ENCODE peak calls at places on chromosomes 4 and X, in seven cellular contexts. One of them, this sample, is unnamed.

GRCh38 chrX:24294619-24295018 is 19.2 kb downstream of the SUPT20HL2 start:
- DNase-seq in GM20000: no peak
- DNase-seq in endothelial cell: peak; percentile 44
- DNase-seq in astrocyte of the spinal cord: no peak
- DNase-seq in left lung: no peak
- DNase-seq in transverse colon: peak; percentile 11
- DNase-seq in choroid plexus epithelial cell: peak; percentile 45
- DNase-seq in this sample: no peak

GRCh38 chrX:56968980-56969379 is 26.4 kb downstream of the SPIN3 start:
- DNase-seq in GM20000: no peak
- DNase-seq in endothelial cell: no peak
- DNase-seq in astrocyte of the spinal cord: no peak
- DNase-seq in left lung: no peak
- DNase-seq in transverse colon: no peak
- DNase-seq in choroid plexus epithelial cell: peak; percentile 15
- DNase-seq in this sample: no peak

GRCh38 chr4:78829296-78829695 is 53.1 kb downstream of the BMP2K start:
- DNase-seq in GM20000: no peak
- DNase-seq in endothelial cell: no peak
- DNase-seq in astrocyte of the spinal cord: peak; percentile 29
- DNase-seq in left lung: no peak
- DNase-seq in transverse colon: no peak
- DNase-seq in choroid plexus epithelial cell: peak; percentile 14
- DNase-seq in this sample: no peak

GRCh38 chr4:186015212-186015817 is 53.6 kb upstream of the TLR3 start:
- DNase-seq in GM20000: no peak
- DNase-seq in endothelial cell: no peak
- DNase-seq in astrocyte of the spinal cord: no peak
- DNase-seq in left lung: no peak
- DNase-seq in transverse colon: no peak
- DNase-seq in choroid plexus epithelial cell: no peak
- DNase-seq in this sample: no peak

GRCh38 chr4:188403272-188403671 is 264.0 kb downstream of the TRIML1 start:
- DNase-seq in GM20000: no peak
- DNase-seq in endothelial cell: no peak
- DNase-seq in astrocyte of the spinal cord: no peak
- DNase-seq in left lung: no peak
- DNase-seq in transverse colon: no peak
- DNase-seq in choroid plexus epithelial cell: no peak
- DNase-seq in this sample: no peak

GRCh38 chr4:67885727-67886126 is 1.9 kb upstream of the TMPRSS11D start:
- DNase-seq in GM20000: no peak
- DNase-seq in endothelial cell: no peak
- DNase-seq in astrocyte of the spinal cord: peak; percentile 91
- DNase-seq in left lung: no peak
- DNase-seq in transverse colon: no peak
- DNase-seq in choroid plexus epithelial cell: peak; percentile 69
- DNase-seq in this sample: no peak

GRCh38 chrX:2596856-2597255 is 94.2 kb upstream of the CD99 start:
- DNase-seq in GM20000: no peak
- DNase-seq in endothelial cell: no peak
- DNase-seq in astrocyte of the spinal cord: no peak
- DNase-seq in left lung: no peak
- DNase-seq in transverse colon: no peak
- DNase-seq in choroid plexus epithelial cell: no peak
- DNase-seq in this sample: no peak

GRCh38 chr4:138749303-138749702 is 266.3 kb upstream of the NOCT start:
- DNase-seq in GM20000: no peak
- DNase-seq in endothelial cell: no peak
- DNase-seq in astrocyte of the spinal cord: peak; percentile 27
- DNase-seq in left lung: no peak
- DNase-seq in transverse colon: no peak
- DNase-seq in choroid plexus epithelial cell: peak; percentile 77
- DNase-seq in this sample: no peak

GRCh38 chrX:117274943-117275342 is 812.2 kb upstream of the CT83 start:
- DNase-seq in GM20000: no peak
- DNase-seq in endothelial cell: no peak
- DNase-seq in astrocyte of the spinal cord: no peak
- DNase-seq in left lung: no peak
- DNase-seq in transverse colon: no peak
- DNase-seq in choroid plexus epithelial cell: no peak
- DNase-seq in this sample: no peak

GRCh38 chrX:11064851-11065600 is 46.1 kb upstream of the HCCS start:
- DNase-seq in GM20000: no peak
- DNase-seq in endothelial cell: no peak
- DNase-seq in astrocyte of the spinal cord: peak; percentile 58
- DNase-seq in left lung: no peak
- DNase-seq in transverse colon: no peak
- DNase-seq in choroid plexus epithelial cell: peak; percentile 78
- DNase-seq in this sample: no peak

GRCh38 chr4:123505077-123505456 is 108.5 kb downstream of the SPRY1 start:
- DNase-seq in GM20000: no peak
- DNase-seq in endothelial cell: peak; percentile 5
- DNase-seq in astrocyte of the spinal cord: peak; percentile 56
- DNase-seq in left lung: no peak
- DNase-seq in transverse colon: no peak
- DNase-seq in choroid plexus epithelial cell: peak; percentile 66
- DNase-seq in this sample: no peak

GRCh38 chrX:18964026-18964425 is 19.9 kb downstream of the PHKA2 start:
- DNase-seq in GM20000: no peak
- DNase-seq in endothelial cell: no peak
- DNase-seq in astrocyte of the spinal cord: no peak
- DNase-seq in left lung: no peak
- DNase-seq in transverse colon: peak; percentile 10
- DNase-seq in choroid plexus epithelial cell: no peak
- DNase-seq in this sample: no peak

GRCh38 chrX:6383911-6384310 is 151.0 kb downstream of the VCX3A start:
- DNase-seq in GM20000: no peak
- DNase-seq in endothelial cell: no peak
- DNase-seq in astrocyte of the spinal cord: no peak
- DNase-seq in left lung: no peak
- DNase-seq in transverse colon: no peak
- DNase-seq in choroid plexus epithelial cell: no peak
- DNase-seq in this sample: no peak

GRCh38 chrX:133987188-133987587 is 1.8 kb upstream of the GPC3 start:
- DNase-seq in GM20000: no peak
- DNase-seq in endothelial cell: no peak
- DNase-seq in astrocyte of the spinal cord: no peak
- DNase-seq in left lung: no peak
- DNase-seq in transverse colon: no peak
- DNase-seq in choroid plexus epithelial cell: no peak
- DNase-seq in this sample: no peak

GRCh38 chrX:70168238-70169188 is 8.8 kb upstream of the DGAT2L6 start:
- DNase-seq in GM20000: no peak
- DNase-seq in endothelial cell: peak; percentile 3
- DNase-seq in astrocyte of the spinal cord: peak; percentile 71
- DNase-seq in left lung: no peak
- DNase-seq in transverse colon: no peak
- DNase-seq in choroid plexus epithelial cell: peak; percentile 62
- DNase-seq in this sample: no peak

GRCh38 chr4:129323630-129324029 is 227.7 kb downstream of the C4orf33 start:
- DNase-seq in GM20000: no peak
- DNase-seq in endothelial cell: no peak
- DNase-seq in astrocyte of the spinal cord: no peak
- DNase-seq in left lung: no peak
- DNase-seq in transverse colon: no peak
- DNase-seq in choroid plexus epithelial cell: no peak
- DNase-seq in this sample: no peak

GRCh38 chr4:84324850-84325249 is 174.2 kb downstream of the NKX6-1 start:
- DNase-seq in GM20000: no peak
- DNase-seq in endothelial cell: no peak
- DNase-seq in astrocyte of the spinal cord: no peak
- DNase-seq in left lung: peak; percentile 25
- DNase-seq in transverse colon: no peak
- DNase-seq in choroid plexus epithelial cell: no peak
- DNase-seq in this sample: no peak

GRCh38 chr4:95732061-95732460 is 107.8 kb upstream of the PDHA2 start:
- DNase-seq in GM20000: no peak
- DNase-seq in endothelial cell: no peak
- DNase-seq in astrocyte of the spinal cord: peak; percentile 55
- DNase-seq in left lung: no peak
- DNase-seq in transverse colon: no peak
- DNase-seq in choroid plexus epithelial cell: peak; percentile 41
- DNase-seq in this sample: no peak

GRCh38 chrX:19548934-19549333 is 33.6 kb upstream of the MAP3K15 start:
- DNase-seq in GM20000: no peak
- DNase-seq in endothelial cell: no peak
- DNase-seq in astrocyte of the spinal cord: no peak
- DNase-seq in left lung: no peak
- DNase-seq in transverse colon: no peak
- DNase-seq in choroid plexus epithelial cell: no peak
- DNase-seq in this sample: no peak

GRCh38 chrX:57172544-57172943 is 35.3 kb upstream of the SPIN2A start:
- DNase-seq in GM20000: no peak
- DNase-seq in endothelial cell: no peak
- DNase-seq in astrocyte of the spinal cord: no peak
- DNase-seq in left lung: no peak
- DNase-seq in transverse colon: no peak
- DNase-seq in choroid plexus epithelial cell: no peak
- DNase-seq in this sample: no peak

GRCh38 chr4:98204236-98204553 is 57.0 kb upstream of the RAP1GDS1 start:
- DNase-seq in GM20000: peak; percentile 26
- DNase-seq in endothelial cell: no peak
- DNase-seq in astrocyte of the spinal cord: no peak
- DNase-seq in left lung: no peak
- DNase-seq in transverse colon: no peak
- DNase-seq in choroid plexus epithelial cell: no peak
- DNase-seq in this sample: no peak
- TF ChIP-seq CTCF in GM20000: no peak
- TF ChIP-seq CTCF in endothelial cell: no peak
- TF ChIP-seq CTCF in astrocyte of the spinal cord: no peak
- TF ChIP-seq CTCF in left lung: no peak
- TF ChIP-seq CTCF in transverse colon: no peak
- TF ChIP-seq CTCF in choroid plexus epithelial cell: no peak
- TF ChIP-seq CTCF in this sample: no peak

GRCh38 chrX:80513620-80514019 is 93.4 kb downstream of the TENT5D start:
- DNase-seq in GM20000: no peak
- DNase-seq in endothelial cell: no peak
- DNase-seq in astrocyte of the spinal cord: no peak
- DNase-seq in left lung: no peak
- DNase-seq in transverse colon: no peak
- DNase-seq in choroid plexus epithelial cell: no peak
- DNase-seq in this sample: no peak
- TF ChIP-seq CTCF in GM20000: no peak
- TF ChIP-seq CTCF in endothelial cell: no peak
- TF ChIP-seq CTCF in astrocyte of the spinal cord: no peak
- TF ChIP-seq CTCF in left lung: no peak
- TF ChIP-seq CTCF in transverse colon: no peak
- TF ChIP-seq CTCF in choroid plexus epithelial cell: no peak
- TF ChIP-seq CTCF in this sample: no peak

GRCh38 chr4:118682928-118683327 is 2.3 kb upstream of the METTL14 start:
- DNase-seq in GM20000: no peak
- DNase-seq in endothelial cell: no peak
- DNase-seq in astrocyte of the spinal cord: peak; percentile 14
- DNase-seq in left lung: no peak
- DNase-seq in transverse colon: no peak
- DNase-seq in choroid plexus epithelial cell: peak; percentile 59
- DNase-seq in this sample: no peak
- TF ChIP-seq CTCF in GM20000: no peak
- TF ChIP-seq CTCF in endothelial cell: peak; percentile 49
- TF ChIP-seq CTCF in astrocyte of the spinal cord: peak; percentile 54
- TF ChIP-seq CTCF in left lung: peak; percentile 33
- TF ChIP-seq CTCF in transverse colon: peak; percentile 18
- TF ChIP-seq CTCF in choroid plexus epithelial cell: peak; percentile 68
- TF ChIP-seq CTCF in this sample: no peak

GRCh38 chrX:44223150-44223549 is 120.3 kb downstream of the EFHC2 start:
- DNase-seq in GM20000: no peak
- DNase-seq in endothelial cell: no peak
- DNase-seq in astrocyte of the spinal cord: peak; percentile 78
- DNase-seq in left lung: no peak
- DNase-seq in transverse colon: peak; percentile 58
- DNase-seq in choroid plexus epithelial cell: peak; percentile 44
- DNase-seq in this sample: no peak

GRCh38 chrX:44216171-44216570 is 127.3 kb downstream of the EFHC2 start:
- DNase-seq in GM20000: no peak
- DNase-seq in endothelial cell: no peak
- DNase-seq in astrocyte of the spinal cord: no peak
- DNase-seq in left lung: no peak
- DNase-seq in transverse colon: no peak
- DNase-seq in choroid plexus epithelial cell: no peak
- DNase-seq in this sample: no peak

DNA sequence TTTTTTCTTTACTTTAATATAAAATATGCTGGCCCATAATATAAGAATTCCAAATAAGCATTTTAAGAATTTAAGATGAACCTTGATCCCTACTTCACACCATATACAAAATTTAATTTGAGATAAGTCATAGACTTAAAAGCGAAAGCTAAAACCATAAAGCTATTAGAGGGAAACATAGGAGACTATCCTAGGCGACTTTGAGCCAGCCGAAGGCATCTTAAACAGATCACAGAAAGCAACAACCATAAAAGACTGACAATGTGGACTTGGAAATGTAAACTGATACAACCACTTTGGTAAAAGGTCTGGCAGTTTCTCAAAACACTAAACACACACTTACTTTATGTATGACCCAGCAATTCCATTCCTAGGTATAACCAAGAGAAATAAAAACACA is 125.0 kb downstream of the EFHC2 start:
- DNase-seq in GM20000: no peak
- DNase-seq in endothelial cell: no peak
- DNase-seq in astrocyte of the spinal cord: no peak
- DNase-seq in left lung: no peak
- DNase-seq in transverse colon: no peak
- DNase-seq in choroid plexus epithelial cell: no peak
- DNase-seq in this sample: no peak
- TF ChIP-seq CTCF in GM20000: no peak
- TF ChIP-seq CTCF in endothelial cell: no peak
- TF ChIP-seq CTCF in astrocyte of the spinal cord: no peak
- TF ChIP-seq CTCF in left lung: no peak
- TF ChIP-seq CTCF in transverse colon: no peak
- TF ChIP-seq CTCF in choroid plexus epithelial cell: no peak
- TF ChIP-seq CTCF in this sample: no peak

DNA sequence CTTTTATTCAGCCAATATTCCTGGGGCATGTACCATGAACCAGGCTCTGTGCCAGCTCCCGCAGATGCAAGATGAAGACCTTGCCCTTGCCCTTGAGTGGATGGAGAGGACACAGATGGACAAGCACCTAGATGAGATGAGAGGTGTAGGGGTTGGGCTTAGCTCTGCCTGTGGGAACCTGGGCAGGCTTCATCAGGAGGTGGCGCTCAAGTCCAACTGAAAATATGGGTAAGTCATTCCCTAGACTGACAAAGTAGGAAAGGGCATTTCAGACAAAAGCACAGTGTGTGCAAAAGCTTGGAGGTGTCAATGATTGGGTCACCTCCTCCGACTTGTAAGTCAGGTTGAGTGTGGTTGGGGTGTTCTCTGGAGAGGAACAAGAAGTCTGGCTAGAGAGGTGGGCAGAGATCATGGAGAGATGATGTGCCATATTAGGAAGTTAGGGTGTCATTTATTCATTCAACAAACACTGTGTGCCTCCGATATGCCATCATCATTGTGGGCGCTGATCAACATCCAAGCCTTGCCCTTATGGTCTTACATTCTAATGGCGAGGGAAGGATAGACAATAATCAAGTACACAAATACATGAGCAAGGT is 64.6 kb downstream of the ANAPC4 start:
- DNase-seq in GM20000: peak; percentile 33
- DNase-seq in endothelial cell: peak; percentile 75
- DNase-seq in astrocyte of the spinal cord: peak; percentile 61
- DNase-seq in left lung: no peak
- DNase-seq in transverse colon: peak; percentile 57
- DNase-seq in choroid plexus epithelial cell: peak; percentile 83
- DNase-seq in this sample: no peak
- TF ChIP-seq CTCF in GM20000: peak; percentile 52
- TF ChIP-seq CTCF in endothelial cell: peak; percentile 40
- TF ChIP-seq CTCF in astrocyte of the spinal cord: peak; percentile 92
- TF ChIP-seq CTCF in left lung: peak; percentile 37
- TF ChIP-seq CTCF in transverse colon: no peak
- TF ChIP-seq CTCF in choroid plexus epithelial cell: peak; percentile 93
- TF ChIP-seq CTCF in this sample: no peak

GRCh38 chr4:56641494-56642051 is 39.5 kb downstream of the HOPX start:
- DNase-seq in GM20000: no peak
- DNase-seq in endothelial cell: no peak
- DNase-seq in astrocyte of the spinal cord: peak; percentile 94
- DNase-seq in left lung: no peak
- DNase-seq in transverse colon: no peak
- DNase-seq in choroid plexus epithelial cell: peak; percentile 93
- DNase-seq in this sample: no peak
- TF ChIP-seq CTCF in GM20000: no peak
- TF ChIP-seq CTCF in endothelial cell: no peak
- TF ChIP-seq CTCF in astrocyte of the spinal cord: peak; percentile 17
- TF ChIP-seq CTCF in left lung: peak; percentile 11
- TF ChIP-seq CTCF in transverse colon: no peak
- TF ChIP-seq CTCF in choroid plexus epithelial cell: no peak
- TF ChIP-seq CTCF in this sample: no peak

This sample was measured in activated B cell treated with CpG ODN at 0.5 μM for 24 hours.